ENCODE peak calls at places on chromosomes 3 and 15, in five cellular contexts. I is HepG2, B is SK-N-SH, M is K562, W is HCT116. P is an unnamed sample. For H3K4me1, the result is how much of the 10 kb centered on the place peaks cover.

GRCh38 chr15:44801797-44802196 is 65.5 kb downstream of the TRIM69 start:
- DNase-seq in I (no peak), B (no peak), M (no peak), W (no peak), P (no peak)

GRCh38 chr3:25592510-25592968 is 72.2 kb downstream of the TOP2B start:
- DNase-seq in I (peak), B (no peak), M (peak), W (peak), P (no peak)

GRCh38 chr3:189270248-189270832 is 98.6 kb downstream of the TPRG1 start:
- DNase-seq in I (peak), B (no peak), M (no peak), W (peak), P (no peak)

GRCh38 chr3:42043116-42043796 is 47.9 kb upstream of the TRAK1 start:
- DNase-seq in I (peak), B (peak), M (no peak), W (no peak), P (no peak)

GRCh38 chr3:33023176-33024136 is 72.0 kb downstream of the CCR4 start:
- DNase-seq in I (no peak), B (no peak), M (no peak), W (no peak), P (no peak)

GRCh38 chr3:46383211-46383945 is 12.6 kb downstream of the CCR5 start:
- DNase-seq in I (no peak), B (no peak), M (no peak), W (no peak), P (no peak)

GRCh38 chr3:121951291-121951690 is 57.1 kb downstream of the SLC15A2 start:
- DNase-seq in I (peak), B (no peak), M (no peak), W (no peak), P (no peak)

GRCh38 chr3:66582721-66583141 is 81.9 kb upstream of the LRIG1 start:
- DNase-seq in I (no peak), B (no peak), M (no peak), W (no peak), P (peak)

GRCh38 chr3:105253225-105253624 is 113.5 kb upstream of the ALCAM start:
- DNase-seq in I (no peak), B (no peak), M (no peak), W (no peak), P (no peak)

GRCh38 chr15:38217788-38218609 is 34.6 kb upstream of the SPRED1 start:
- DNase-seq in I (no peak), B (no peak), M (no peak), W (no peak), P (no peak)

DNA sequence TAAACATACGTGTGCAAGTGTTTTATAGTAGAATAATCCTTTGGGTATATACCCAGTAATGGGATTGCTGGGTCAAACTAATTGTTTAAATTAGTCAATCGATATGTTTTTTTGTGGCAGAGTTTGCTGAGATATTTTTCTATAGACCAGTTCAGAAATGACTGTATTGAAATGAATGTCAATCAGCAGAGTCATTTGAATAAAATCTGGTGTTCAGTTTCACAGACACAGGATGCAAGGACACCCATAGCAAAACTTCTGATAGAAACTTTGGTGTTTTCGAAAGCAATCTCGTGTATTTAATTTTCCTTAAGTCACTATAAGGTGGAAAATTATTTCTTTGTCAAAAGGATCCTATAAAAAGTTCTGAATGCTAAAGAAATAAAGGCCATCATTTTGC is 434.4 kb downstream of the RAP2B start:
- DNase-seq in I (no peak), B (no peak), M (no peak), W (no peak), P (no peak)
- TF ChIP-seq POLR2AphosphoS5 in I (no peak), B (no peak), M (no peak), W (no peak), P (no peak)

GRCh38 chr3:23816721-23817120 is 11.0 kb downstream of the UBE2E1 start:
- DNase-seq in I (no peak), B (no peak), M (no peak), W (no peak), P (no peak)

GRCh38 chr3:23815879-23816278 is 10.1 kb downstream of the UBE2E1 start:
- DNase-seq in I (no peak), B (no peak), M (no peak), W (no peak), P (no peak)

GRCh38 chr3:23819599-23820360 is 14.0 kb downstream of the UBE2E1 start:
- DNase-seq in I (no peak), B (no peak), M (no peak), W (no peak), P (no peak)

GRCh38 chr3:23820888-23821287 is 15.1 kb downstream of the UBE2E1 start:
- DNase-seq in I (no peak), B (no peak), M (no peak), W (no peak), P (no peak)

DNA sequence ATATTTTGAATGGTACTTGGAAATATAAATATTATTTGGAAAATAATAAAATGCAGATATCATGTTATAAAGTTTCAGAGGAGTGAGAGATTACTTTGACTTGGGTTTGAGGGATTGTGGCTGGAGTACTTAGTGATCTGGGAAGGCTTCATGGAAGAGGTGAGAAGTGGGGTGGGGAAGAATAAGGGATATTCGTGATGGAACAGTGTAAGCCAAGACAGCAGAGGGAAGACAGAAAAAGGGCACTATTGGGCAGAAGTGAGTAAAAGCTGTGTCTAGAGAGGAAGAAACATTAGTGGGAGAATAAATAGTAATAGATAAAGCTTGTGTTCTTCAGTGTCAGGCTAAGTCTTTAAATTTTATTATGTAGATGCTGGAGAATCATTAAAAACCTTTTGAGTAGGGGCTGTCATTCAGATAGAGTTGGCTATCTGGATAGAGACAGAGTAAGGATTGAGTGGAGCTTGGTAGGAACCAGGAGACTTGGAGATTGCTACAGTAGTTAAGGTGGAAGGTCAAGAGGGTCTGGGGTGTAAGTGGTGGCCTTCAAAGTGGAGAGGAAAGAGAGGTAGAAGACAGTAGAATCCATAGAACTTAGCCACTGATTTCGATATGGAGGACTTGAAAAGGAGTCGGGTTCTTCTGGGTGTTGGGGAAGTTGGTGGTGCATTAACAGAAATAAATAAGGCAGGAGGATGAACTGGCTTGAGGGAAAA is 11.9 kb downstream of the UBE2E1 start:
- DNase-seq in I (no peak), B (no peak), M (no peak), W (no peak), P (no peak)
- H3K4me1 ChIP-seq in I (under half), B (under half), M (under half), W (under half), P (under half)

GRCh38 chr15:40441012-40441735 is 421 bp downstream of the BAHD1 start:
- DNase-seq in I (no peak), B (no peak), M (peak), W (no peak), P (no peak)
- TF ChIP-seq YY1 in I (no peak), B (no peak), M (no peak), W (no peak), P (no peak)

GRCh38 chr15:99181544-99181943 is 67.8 kb downstream of the TTC23 start:
- DNase-seq in I (no peak), B (no peak), M (no peak), W (no peak), P (no peak)
- TF ChIP-seq POLR2AphosphoS5 in I (no peak), B (no peak), M (no peak), W (no peak), P (no peak)

DNA sequence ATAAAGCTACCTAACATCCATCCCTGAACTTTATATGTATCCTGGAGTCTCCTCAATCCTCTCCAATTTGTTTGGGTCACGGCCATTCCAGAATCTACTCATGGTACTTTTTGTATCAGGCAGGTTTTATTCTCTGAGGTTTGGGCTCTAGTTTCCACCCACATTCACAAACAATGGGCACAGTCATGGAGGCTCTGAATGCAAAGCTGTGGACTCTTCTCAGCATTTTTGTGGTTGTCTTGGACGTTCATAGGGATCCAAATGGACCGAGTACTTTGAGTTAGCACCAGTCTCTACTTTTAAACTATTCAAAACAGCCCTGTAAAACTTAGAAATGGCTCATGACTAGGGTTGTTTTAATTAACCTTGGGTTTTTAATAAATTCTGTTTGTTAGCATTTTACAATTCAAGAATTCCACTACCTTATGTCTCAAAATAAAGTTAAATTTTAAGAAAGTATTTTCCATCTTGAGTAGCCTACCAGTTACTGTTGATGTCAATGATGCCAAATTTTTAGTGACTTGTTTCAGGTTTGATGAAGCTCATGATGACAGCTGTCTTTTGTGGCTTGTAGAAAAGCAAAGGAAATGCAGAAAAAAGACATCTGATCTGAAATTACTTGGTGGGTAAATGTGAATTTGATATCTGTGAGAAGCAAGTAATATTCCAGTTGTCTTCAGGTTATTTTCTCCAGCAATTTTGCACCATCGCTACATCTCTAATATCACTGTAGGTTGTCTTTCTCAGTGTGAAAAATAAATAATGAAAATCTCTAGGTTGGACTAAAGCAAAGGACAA is 275.7 kb upstream of the THBS1 start:
- DNase-seq in I (no peak), B (no peak), M (no peak), W (no peak), P (no peak)
- H3K4me1 ChIP-seq in I (under half), B (under half), M (under half), W (under half), P (under half)

DNA sequence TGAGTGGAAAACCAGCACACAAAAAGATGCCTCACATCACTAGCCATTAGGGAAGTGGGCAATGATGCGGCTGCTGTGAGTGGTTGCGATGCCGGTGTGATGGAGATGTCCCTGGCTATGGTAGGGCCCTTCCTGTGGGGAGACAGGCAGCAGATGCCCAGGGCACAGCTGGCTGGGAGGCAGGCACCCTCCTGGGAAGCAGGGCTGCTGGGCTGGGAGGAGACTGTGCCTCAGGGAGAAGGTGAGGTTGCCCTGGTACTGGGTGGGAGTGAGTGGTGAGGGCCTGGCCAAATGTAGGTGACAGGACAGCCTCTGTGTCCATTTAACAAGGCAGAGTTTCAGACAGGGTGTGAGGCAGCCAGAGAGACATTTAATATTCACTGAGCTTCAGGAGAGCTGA is 335.6 kb downstream of the OCA2 start:
- DNase-seq in I (no peak), B (no peak), M (no peak), W (no peak), P (no peak)
- TF ChIP-seq YY1 in I (no peak), B (no peak), M (no peak), W (no peak), P (no peak)

DNA sequence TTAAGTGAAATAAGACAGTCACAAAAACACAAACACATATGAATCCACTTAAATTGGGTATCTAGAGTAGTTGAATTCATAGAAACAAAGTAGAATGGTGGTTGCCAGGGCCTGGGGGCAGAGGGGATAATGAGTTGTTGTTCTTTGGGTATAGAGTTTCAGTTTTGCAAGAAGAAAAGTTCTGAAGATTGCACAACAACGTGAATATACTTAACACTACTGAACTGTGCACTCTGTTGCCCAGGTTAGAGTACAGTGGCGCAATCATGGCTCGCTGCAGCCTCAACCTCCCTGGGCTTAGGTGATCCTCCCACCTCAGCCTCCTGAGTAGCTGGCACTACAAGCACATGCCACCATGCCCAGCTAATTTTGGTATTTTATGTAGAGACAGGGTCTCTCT is 14.9 kb downstream of the GRAMD2A start:
- DNase-seq in I (peak), B (no peak), M (no peak), W (no peak), P (no peak)
- TF ChIP-seq POLR2AphosphoS5 in I (no peak), B (no peak), M (no peak), W (no peak), P (no peak)

P was measured in GM12878.